ENCODE peak calls at places on chromosomes 1 and 21, in six cellular contexts. M is IMR-90, K is mesendoderm, F is neuronal stem cell, C is H1, G is trophoblast cell. V is an unnamed sample.

GRCh38 chr1:193753038-193753756 is 566.8 kb upstream of the B3GALT2 start:
- DNase-seq in M (no peak), K (peak; percentile 22), F (no peak), C (no peak), G (peak; percentile 7), V (peak; percentile 19)

GRCh38 chr1:116910379-116911165 is 856 bp downstream of the PTGFRN start:
- DNase-seq in M (no peak), K (peak; percentile 63), F (no peak), C (no peak), G (peak; percentile 24), V (peak; percentile 33)

GRCh38 chr1:48061162-48062136 is 64.3 kb upstream of the TRABD2B start:
- DNase-seq in M (peak; percentile 35), K (peak; percentile 79), F (peak; percentile 63), C (peak; percentile 47), G (peak; percentile 23), V (peak; percentile 38)

GRCh38 chr1:153649137-153649866 is 9.2 kb upstream of the SNAPIN start:
- DNase-seq in M (no peak), K (no peak), F (no peak), C (no peak), G (no peak), V (no peak)

GRCh38 chr1:7616076-7616833 is 154.8 kb upstream of the VAMP3 start:
- DNase-seq in M (peak; percentile 46), K (peak; percentile 75), F (peak; percentile 43), C (no peak), G (peak; percentile 7), V (peak; percentile 60)

GRCh38 chr21:29196021-29196663 is 65.7 kb downstream of the MAP3K7CL start:
- DNase-seq in M (peak; percentile 97), K (peak; percentile 72), F (no peak), C (peak; percentile 5), G (peak; percentile 86), V (peak; percentile 98)

GRCh38 chr1:169018751-169019150 is 87.7 kb upstream of the ATP1B1 start:
- DNase-seq in M (no peak), K (no peak), F (no peak), C (no peak), G (no peak), V (no peak)

GRCh38 chr1:57678138-57678537 is 254.3 kb upstream of the DAB1 start:
- DNase-seq in M (no peak), K (no peak), F (no peak), C (no peak), G (no peak), V (no peak)

GRCh38 chr1:240803151-240803550 is 191.2 kb upstream of the GREM2 start:
- DNase-seq in M (peak; percentile 79), K (no peak), F (no peak), C (no peak), G (no peak), V (peak; percentile 21)

GRCh38 chr1:171743014-171743870 is 1.4 kb upstream of the VAMP4 start:
- DNase-seq in M (peak; percentile 89), K (no peak), F (no peak), C (no peak), G (peak; percentile 49), V (peak; percentile 77)

GRCh38 chr1:44547837-44548236 is 126.4 kb downstream of the TMEM53 start:
- DNase-seq in M (no peak), K (no peak), F (no peak), C (no peak), G (no peak), V (no peak)

GRCh38 chr1:160656737-160657476 is 10.1 kb upstream of the SLAMF1 start:
- DNase-seq in M (no peak), K (no peak), F (no peak), C (no peak), G (no peak), V (peak; percentile 24)

GRCh38 chr21:46024983-46025860 is 43.7 kb downstream of the COL6A1 start:
- DNase-seq in M (peak; percentile 67), K (peak; percentile 46), F (no peak), C (no peak), G (no peak), V (peak; percentile 71)

GRCh38 chr1:241579434-241579833 is 47.3 kb downstream of the KMO start:
- DNase-seq in M (no peak), K (no peak), F (no peak), C (no peak), G (no peak), V (no peak)

GRCh38 chr1:205798577-205798976 is 14.4 kb downstream of the SLC41A1 start:
- DNase-seq in M (no peak), K (no peak), F (no peak), C (no peak), G (no peak), V (no peak)

GRCh38 chr1:27001570-27002360 is 8.3 kb downstream of the TRNP1 start:
- DNase-seq in M (no peak), K (peak; percentile 37), F (no peak), C (no peak), G (no peak), V (peak; percentile 51)

GRCh38 chr1:223394242-223394641 is 1.0 kb downstream of the CCDC185 start:
- DNase-seq in M (no peak), K (no peak), F (no peak), C (no peak), G (no peak), V (no peak)

GRCh38 chr1:98045211-98046030 is 124.6 kb upstream of the DPYD start:
- DNase-seq in M (peak; percentile 62), K (peak; percentile 51), F (no peak), C (no peak), G (no peak), V (peak; percentile 37)

GRCh38 chr1:28553229-28553930 is 495 bp downstream of the TRNAU1AP start:
- DNase-seq in M (peak; percentile 51), K (peak; percentile 49), F (no peak), C (no peak), G (no peak), V (peak; percentile 58)

GRCh38 chr1:28551381-28551780 is 1.5 kb upstream of the TRNAU1AP start:
- DNase-seq in M (no peak), K (no peak), F (no peak), C (no peak), G (no peak), V (no peak)

GRCh38 chr1:28552482-28553228 is at the start of gene TRNAU1AP:
- DNase-seq in M (peak; percentile 95), K (peak; percentile 97), F (peak; percentile 95), C (peak; percentile 82), G (peak; percentile 98), V (peak; percentile 95)
- H2BK120ac ChIP-seq in M (peak within 1 kb of the TSS; percentile 76), K (no peak within 1 kb of the TSS), F (no peak within 1 kb of the TSS), C (no peak within 1 kb of the TSS), G (peak within 1 kb of the TSS; percentile 84), V (peak within 1 kb of the TSS; percentile 73)

DNA sequence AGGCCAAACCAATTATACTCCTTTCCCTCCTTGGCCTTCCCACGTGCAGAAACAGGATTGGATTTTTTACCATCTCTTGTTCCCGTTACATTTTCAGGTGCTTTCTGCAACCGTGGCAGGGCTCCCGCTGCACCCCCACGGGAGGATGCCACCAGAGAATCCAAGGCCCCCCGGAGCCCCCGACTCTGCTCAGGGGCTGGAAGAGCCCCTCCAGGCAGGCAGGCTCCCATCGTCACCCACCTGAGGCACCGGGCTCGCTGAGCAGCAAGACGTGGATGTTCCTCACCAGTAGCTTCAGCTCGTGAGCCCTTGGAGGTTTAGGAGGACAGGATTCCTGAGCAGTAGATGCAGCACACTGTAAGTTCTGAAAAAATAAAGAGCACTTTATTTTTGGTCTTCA is 35.2 kb upstream of the PRDM15 start:
- DNase-seq in M (no peak), K (no peak), F (no peak), C (no peak), G (no peak), V (no peak)
- H3K36me3 ChIP-seq in M (peaks cover 56% of the 10 kb centered on the region), K (no peaks in the 10 kb centered on the region), F (peaks cover 55% of the 10 kb centered on the region), C (no peaks in the 10 kb centered on the region), G (peaks cover 2% of the 10 kb centered on the region), V (peaks cover 59% of the 10 kb centered on the region)

GRCh38 chr21:41953249-41953830 is 478 bp downstream of the C2CD2 start:
- DNase-seq in M (no peak), K (peak; percentile 13), F (no peak), C (no peak), G (no peak), V (peak; percentile 26)

GRCh38 chr21:41955516-41955915 is 1.7 kb upstream of the C2CD2 start:
- DNase-seq in M (no peak), K (no peak), F (no peak), C (no peak), G (no peak), V (no peak)

GRCh38 chr21:41952568-41953248 is 1.1 kb downstream of the C2CD2 start:
- DNase-seq in M (peak; percentile 16), K (peak; percentile 22), F (no peak), C (no peak), G (no peak), V (peak; percentile 23)

GRCh38 chr21:41954654-41955499 is 1.1 kb upstream of the C2CD2 start:
- DNase-seq in M (no peak), K (no peak), F (no peak), C (no peak), G (no peak), V (no peak)

GRCh38 chr21:41953831-41954653 is at the start of gene C2CD2:
- DNase-seq in M (peak; percentile 73), K (peak; percentile 85), F (peak; percentile 42), C (no peak), G (peak; percentile 29), V (peak; percentile 85)
- H3K27ac ChIP-seq in M (peak within 1 kb of the TSS; percentile 63), K (no peak within 1 kb of the TSS), F (peak within 1 kb of the TSS; percentile 46), C (no peak within 1 kb of the TSS), G (no peak within 1 kb of the TSS), V (no peak within 1 kb of the TSS)

DNA sequence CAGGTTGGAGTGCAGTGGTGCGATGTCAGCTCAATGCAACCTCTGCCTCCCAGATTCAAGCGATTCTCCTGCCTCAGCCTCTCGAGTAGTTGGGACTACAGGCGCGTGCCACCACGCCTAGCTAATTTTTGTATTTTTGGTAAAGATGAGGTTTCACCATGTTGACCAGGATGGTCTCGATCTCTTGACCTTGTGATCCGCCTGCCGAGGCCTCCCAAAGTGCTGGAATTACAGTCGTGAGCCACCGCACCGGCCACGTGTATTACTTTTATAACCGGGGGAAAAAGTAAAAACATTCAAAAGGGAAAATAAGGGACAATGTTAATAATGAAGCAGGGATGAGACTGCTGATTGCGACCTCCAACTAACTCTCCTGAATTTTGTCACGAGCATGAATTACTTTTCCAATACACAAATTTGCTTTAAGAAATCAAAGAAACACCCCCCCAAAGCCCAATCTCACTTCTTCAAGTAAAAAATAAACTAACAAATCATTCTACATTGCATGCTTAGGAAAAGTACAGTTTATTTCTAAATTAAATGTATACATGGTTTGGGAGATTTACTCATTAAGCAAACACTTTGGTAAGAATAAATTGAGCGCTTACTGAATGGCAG is 550 bp upstream of the ZBED6 start:
- DNase-seq in M (no peak), K (no peak), F (no peak), C (no peak), G (no peak), V (no peak)
- H2BK120ac ChIP-seq in M (no peak overlapping the region), K (no peak overlapping the region), F (no peak overlapping the region), C (no peak overlapping the region), G (peak overlapping the region; percentile 80), V (no peak overlapping the region)

GRCh38 chr1:203703586-203703985 is 61.4 kb upstream of the LAX1 start:
- DNase-seq in M (no peak), K (no peak), F (no peak), C (no peak), G (no peak), V (no peak)
- H3K36me3 ChIP-seq in M (peaks cover 76% of the 10 kb centered on the region), K (peaks cover 2% of the 10 kb centered on the region), F (peaks cover 41% of the 10 kb centered on the region), C (peaks cover 5% of the 10 kb centered on the region), G (peaks cover 95% of the 10 kb centered on the region), V (peaks cover 100% of the 10 kb centered on the region)